ENCODE peak calls at places on chromosomes 7 and 10, in nine cellular contexts. N is A549, X is HCT116, F is uterus, B is ovary, O is thyroid gland, L is fibroblast of lung, R is Peyer's patch, P is colonic mucosa. Z is an unnamed sample.
A peak's percentile ranks its signal among the peaks of the same experiment; 100 is the strongest.

GRCh38 chr10:23155166-23155565 is 36.9 kb upstream of the PTF1A start:
- DNase-seq in L (no peak), B (no peak), X (no peak), R (no peak), O (no peak), N (no peak), F (no peak), P (no peak), Z (no peak)

GRCh38 chr7:127383123-127383835 is 9.2 kb downstream of the ZNF800 start:
- DNase-seq in O (no peak), F (no peak), L (peak; percentile 32), P (no peak), N (peak; percentile 45), R (no peak), X (no peak), B (no peak), Z (no peak)

GRCh38 chr7:23184709-23185354 is 3.0 kb downstream of the NUP42 start:
- DNase-seq in O (no peak), R (no peak), B (no peak), F (peak; percentile 53), X (peak; percentile 34), P (peak; percentile 64), N (peak; percentile 61), L (peak; percentile 57), Z (peak; percentile 30)

GRCh38 chr10:79393221-79393923 is 46.1 kb downstream of the PPIF start:
- DNase-seq in N (no peak), X (no peak), P (no peak), F (no peak), L (no peak), O (peak; percentile 1), R (peak; percentile 38), B (peak; percentile 11), Z (no peak)

GRCh38 chr7:142488842-142489241 is 231.0 kb upstream of the PRSS58 start:
- DNase-seq in R (no peak), O (peak; percentile 46), L (no peak), B (no peak), X (peak; percentile 18), F (no peak), P (no peak), N (no peak), Z (no peak)

GRCh38 chr10:12466701-12467100 is 117.4 kb downstream of the CAMK1D start:
- DNase-seq in L (peak; percentile 18), F (no peak), P (no peak), X (no peak), N (peak; percentile 45), R (no peak), B (no peak), O (no peak), Z (no peak)

GRCh38 chr7:46214526-46214925 is 293.5 kb upstream of the IGFBP3 start:
- DNase-seq in R (no peak), O (no peak), F (no peak), B (no peak), P (no peak), L (no peak), X (no peak), N (no peak), Z (no peak)

GRCh38 chr7:38330861-38331709 is 57.6 kb upstream of the TARP start:
- DNase-seq in N (no peak), O (no peak), R (no peak), P (no peak), B (no peak), X (no peak), L (no peak), F (no peak), Z (no peak)

GRCh38 chr10:17200885-17201164 is 647 bp downstream of the TRDMT1 start:
- DNase-seq in F (peak; percentile 45), L (peak; percentile 68), R (no peak), N (peak; percentile 67), B (peak; percentile 54), P (peak; percentile 42), O (peak; percentile 56), X (peak; percentile 23), Z (peak; percentile 62)

GRCh38 chr7:151399906-151400305 is 9.9 kb downstream of the WDR86 start:
- DNase-seq in B (no peak), P (no peak), N (no peak), L (no peak), F (no peak), O (no peak), R (peak; percentile 20), X (no peak), Z (no peak)

GRCh38 chr10:110211455-110211843 is 4.0 kb downstream of the MXI1 start:
- DNase-seq in O (no peak), L (no peak), N (no peak), B (no peak), X (no peak), P (no peak), F (no peak), R (no peak), Z (no peak)

GRCh38 chr10:132866601-132867381 is 75.6 kb downstream of the CFAP46 start:
- DNase-seq in L (no peak), B (no peak), X (no peak), R (peak; percentile 16), N (no peak), P (no peak), O (no peak), F (no peak), Z (no peak)

GRCh38 chr7:42883950-42884349 is 27.9 kb downstream of the C7orf25 start:
- DNase-seq in O (peak; percentile 94), B (no peak), X (no peak), F (no peak), R (no peak), N (peak; percentile 8), P (no peak), L (peak; percentile 27), Z (peak; percentile 2)

GRCh38 chr10:108112218-108112617 is 947.7 kb upstream of the SORCS1 start:
- DNase-seq in X (no peak), O (no peak), P (no peak), L (no peak), F (no peak), B (no peak), N (peak; percentile 4), R (no peak), Z (no peak)
- TF ChIP-seq CTCF in X (peak; percentile 31), O (no peak), P (peak; percentile 31), L (no peak), F (no peak), B (no peak), N (no peak), R (peak; percentile 17), Z (peak; percentile 8)

GRCh38 chr7:94295805-94296204 is 98.9 kb upstream of the COL1A2 start:
- DNase-seq in N (peak; percentile 64), B (no peak), X (no peak), R (no peak), L (peak; percentile 92), P (no peak), O (no peak), F (peak; percentile 27), Z (no peak)
- H3K27ac ChIP-seq in N (no peak overlapping the region), B (no peak overlapping the region), X (no peak overlapping the region), R (peak overlapping the region; percentile 77), L (peak overlapping the region; percentile 92), P (peak overlapping the region; percentile 16), O (no peak overlapping the region), F (peak overlapping the region; percentile 96), Z (no peak overlapping the region)

DNA sequence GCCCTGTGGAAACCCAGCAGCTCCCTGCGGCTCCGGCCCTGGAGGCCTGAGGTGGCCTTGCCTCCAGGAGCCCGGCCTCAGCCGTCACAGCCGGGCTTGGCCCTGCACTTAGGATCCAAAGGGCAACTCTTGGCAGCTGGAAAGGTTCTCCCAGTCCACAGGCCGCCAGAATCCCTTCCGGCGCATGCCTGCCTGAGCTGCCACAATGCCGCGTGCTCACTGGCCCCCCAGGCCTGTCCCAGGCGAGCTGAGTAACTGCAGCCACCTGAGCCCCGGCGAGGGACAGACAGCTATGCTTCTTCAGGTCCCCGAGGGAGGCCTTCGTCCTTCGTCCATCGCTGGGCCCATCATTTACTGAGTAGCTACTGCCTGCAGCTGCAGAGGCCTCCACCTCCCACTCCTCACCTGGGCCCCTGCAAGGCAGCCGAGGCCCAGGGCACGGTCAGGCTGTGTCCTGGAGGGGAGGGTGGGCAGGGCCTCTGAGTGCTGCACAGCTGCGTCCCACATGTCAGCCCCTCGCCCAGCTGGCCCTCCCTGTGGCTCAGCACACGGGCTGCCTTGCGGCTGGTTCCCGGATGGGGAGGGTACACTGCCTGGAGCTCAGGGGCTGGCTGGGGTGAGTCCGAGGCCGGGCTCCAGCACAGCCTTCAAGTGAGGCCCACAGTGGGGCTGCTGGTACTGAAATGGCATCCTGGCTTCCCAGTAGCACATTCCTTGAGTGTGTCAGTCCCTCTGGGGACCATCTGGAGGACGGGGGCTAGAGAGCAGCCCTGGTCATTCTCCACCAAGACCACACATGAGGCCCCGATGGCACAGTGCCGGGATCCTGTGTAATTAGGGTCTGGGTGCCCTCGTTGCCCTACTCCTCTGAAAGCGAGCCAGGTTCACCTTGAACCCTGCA is 172.5 kb downstream of the ELFN1 start:
- DNase-seq in O (peak; percentile 1), R (peak; percentile 68), L (peak; percentile 36), N (no peak), X (no peak), B (no peak), F (peak; percentile 7), P (no peak), Z (no peak)
- TF ChIP-seq CTCF in O (no peak), R (no peak), L (no peak), N (no peak), X (no peak), B (no peak), F (no peak), P (no peak), Z (no peak)

GRCh38 chr7:139748936-139749335 is 28.9 kb downstream of the HIPK2 start:
- DNase-seq in B (no peak), O (no peak), P (no peak), N (no peak), L (no peak), F (no peak), R (no peak), X (no peak), Z (no peak)
- H3K27ac ChIP-seq in B (no peak overlapping the region), O (no peak overlapping the region), P (no peak overlapping the region), N (no peak overlapping the region), L (no peak overlapping the region), F (no peak overlapping the region), R (no peak overlapping the region), X (no peak overlapping the region), Z (no peak overlapping the region)